ENCODE peak calls at places on chromosomes 11 and 22, in eight cellular contexts. J is fibroblast of lung, H is astrocyte of the hippocampus, W is IMR-90, Z is neuronal stem cell, F is left lung, R is WTC11, M is AG10803. B is an unnamed sample.

GRCh38 chr11:128763224-128763623 is 69.4 kb downstream of the FLI1 start:
- DNase-seq in Z (no peak), R (no peak), W (peak), M (peak), J (peak), H (no peak), F (no peak), B (no peak)

GRCh38 chr11:46237248-46238077 is 40.0 kb upstream of the CREB3L1 start:
- DNase-seq in J (peak), F (peak), M (peak), H (peak), Z (no peak), R (peak), W (peak), B (peak)

GRCh38 chr22:49624421-49625177 is 203.1 kb downstream of the BRD1 start:
- DNase-seq in Z (no peak), R (no peak), J (no peak), W (no peak), H (no peak), F (peak), M (no peak), B (no peak)

GRCh38 chr22:36201630-36202312 is at the start of gene APOL4:
- DNase-seq in W (no peak), R (no peak), J (no peak), F (peak), M (peak), Z (no peak), H (peak), B (no peak)

GRCh38 chr22:16819249-16819648 is 6.0 kb downstream of the XKR3 start:
- DNase-seq in W (no peak), F (no peak), M (peak), J (no peak), Z (no peak), R (no peak), H (no peak), B (no peak)

GRCh38 chr11:95767498-95767897 is 22.1 kb downstream of the FAM76B start:
- DNase-seq in M (peak), W (peak), R (no peak), J (peak), F (no peak), H (no peak), Z (no peak), B (no peak)

GRCh38 chr11:58301576-58301975 is 33.5 kb upstream of the OR10W1 start:
- DNase-seq in W (peak), M (peak), R (no peak), H (peak), Z (no peak), F (no peak), J (peak), B (no peak)

GRCh38 chr22:48450188-48450825 is 1377.4 kb downstream of the BRD1 start:
- DNase-seq in H (no peak), W (no peak), M (no peak), J (no peak), R (no peak), Z (no peak), F (no peak), B (no peak)

GRCh38 chr11:112292785-112293407 is 32.2 kb upstream of the PLET1 start:
- DNase-seq in H (peak), M (peak), F (no peak), R (no peak), J (peak), Z (no peak), W (peak), B (no peak)

GRCh38 chr11:62579252-62579651 is 5.6 kb upstream of the EEF1G start:
- DNase-seq in J (peak), W (no peak), H (no peak), M (no peak), R (no peak), Z (no peak), F (no peak), B (no peak)

GRCh38 chr11:47980907-47981621 is 705 bp downstream of the PTPRJ start:
- DNase-seq in Z (peak), J (peak), R (peak), F (peak), H (peak), M (peak), W (peak), B (peak)

GRCh38 chr11:118623291-118623655 is 15.9 kb downstream of the PHLDB1 start:
- DNase-seq in J (peak), R (no peak), F (no peak), W (peak), Z (no peak), M (peak), H (peak), B (no peak)

GRCh38 chr11:1746956-1747752 is 3.2 kb downstream of the IFITM10 start:
- DNase-seq in W (no peak), M (no peak), Z (no peak), J (no peak), H (no peak), R (no peak), F (peak), B (no peak)

GRCh38 chr11:94175545-94175944 is 46.9 kb downstream of the PANX1 start:
- DNase-seq in M (peak), W (peak), Z (no peak), R (no peak), H (peak), J (peak), F (no peak), B (no peak)

GRCh38 chr11:105219269-105219668 is 79.7 kb upstream of the CARD18 start:
- DNase-seq in M (no peak), W (no peak), R (peak), Z (no peak), H (no peak), J (no peak), F (no peak), B (no peak)

GRCh38 chr11:17725174-17725573 is 5.8 kb downstream of the MYOD1 start:
- DNase-seq in H (no peak), M (no peak), J (no peak), Z (no peak), F (no peak), R (no peak), W (no peak), B (no peak)

GRCh38 chr11:129223701-129224149 is 31.6 kb upstream of the ARHGAP32 start:
- DNase-seq in F (no peak), Z (no peak), W (peak), H (no peak), J (peak), M (peak), R (no peak), B (no peak)

GRCh38 chr11:45354976-45355705 is 69.0 kb upstream of the SYT13 start:
- DNase-seq in R (peak), J (peak), W (peak), Z (peak), F (peak), M (peak), H (peak), B (peak)

GRCh38 chr11:9076046-9076445 is 15.4 kb downstream of the SCUBE2 start:
- DNase-seq in R (no peak), J (no peak), F (no peak), W (no peak), Z (no peak), M (no peak), H (no peak), B (no peak)

GRCh38 chr11:38543311-38543710 is 1945.3 kb upstream of the RAG2 start:
- DNase-seq in Z (no peak), J (peak), W (peak), F (no peak), M (no peak), R (no peak), H (peak), B (no peak)

GRCh38 chr11:75667268-75667830 is 1.5 kb downstream of the MAP6 start:
- DNase-seq in W (no peak), F (peak), Z (peak), J (peak), H (no peak), M (peak), R (peak), B (peak)

GRCh38 chr11:12285106-12285505 is 92.3 kb upstream of the PARVA start:
- DNase-seq in W (peak), F (no peak), H (peak), R (no peak), Z (no peak), M (peak), J (peak), B (no peak)

GRCh38 chr11:13339196-13340153 is 61.9 kb downstream of the BMAL1 start:
- DNase-seq in M (peak), H (peak), J (peak), Z (no peak), W (peak), F (no peak), R (no peak), B (no peak)

GRCh38 chr11:126308271-126308671 is 4.4 kb downstream of the DCPS start:
- DNase-seq in M (no peak), H (peak), R (no peak), W (no peak), Z (no peak), J (no peak), F (no peak), B (no peak)

GRCh38 chr22:46050916-46051614 is 74.1 kb upstream of the WNT7B start:
- DNase-seq in Z (no peak), M (no peak), J (no peak), F (no peak), R (peak), W (no peak), H (no peak), B (no peak)